ENCODE peak calls at places on chromosome 10, in eight cellular contexts. Z, Q, P, M, N, Y, D and V are unnamed samples.

GRCh38 chr10:131260031-131260430 is 51.5 kb downstream of the TCERG1L start:
- DNase-seq in Z (no peak), Q (no peak), P (no peak), M (no peak), N (no peak), Y (no peak), D (no peak), V (no peak)

GRCh38 chr10:82128527-82128926 is 253.5 kb downstream of the NRG3 start:
- DNase-seq in Z (no peak), Q (no peak), P (no peak), M (no peak), N (no peak), Y (no peak), D (no peak), V (no peak)

GRCh38 chr10:85614566-85614965 is 752.0 kb downstream of the GRID1 start:
- DNase-seq in Z (no peak), Q (no peak), P (no peak), M (no peak), N (no peak), Y (no peak), D (no peak), V (no peak)

GRCh38 chr10:110723224-110723891 is 79.2 kb downstream of the RBM20 start:
- DNase-seq in Z (no peak), Q (no peak), P (no peak), M (no peak), N (peak; percentile 77), Y (no peak), D (no peak), V (no peak)

GRCh38 chr10:69839696-69840345 is 38.1 kb downstream of the COL13A1 start:
- DNase-seq in Z (no peak), Q (no peak), P (no peak), M (peak; percentile 49), N (no peak), Y (peak; percentile 78), D (no peak), V (no peak)

GRCh38 chr10:101732096-101732495 is 37.1 kb upstream of the FBXW4 start:
- DNase-seq in Z (no peak), Q (no peak), P (no peak), M (no peak), N (no peak), Y (no peak), D (no peak), V (no peak)

GRCh38 chr10:114279886-114280644 is 41.0 kb downstream of the VWA2 start:
- DNase-seq in Z (no peak), Q (no peak), P (no peak), M (no peak), N (no peak), Y (no peak), D (no peak), V (no peak)

GRCh38 chr10:93580824-93581223 is 14.4 kb downstream of the FFAR4 start:
- DNase-seq in Z (no peak), Q (no peak), P (no peak), M (no peak), N (no peak), Y (peak; percentile 18), D (peak; percentile 69), V (no peak)

GRCh38 chr10:34647848-34648247 is 167.2 kb downstream of the PARD3 start:
- DNase-seq in Z (no peak), Q (no peak), P (no peak), M (no peak), N (no peak), Y (no peak), D (no peak), V (no peak)

GRCh38 chr10:115063702-115064479 is 29.3 kb upstream of the ATRNL1 start:
- DNase-seq in Z (no peak), Q (no peak), P (no peak), M (no peak), N (no peak), Y (peak; percentile 7), D (no peak), V (no peak)

GRCh38 chr10:62709200-62709599 is 95.3 kb upstream of the ADO start:
- DNase-seq in Z (no peak), Q (no peak), P (no peak), M (no peak), N (no peak), Y (no peak), D (no peak), V (no peak)

GRCh38 chr10:37739181-37739580 is 118.2 kb downstream of the ZNF248 start:
- DNase-seq in Z (no peak), Q (no peak), P (no peak), M (no peak), N (no peak), Y (no peak), D (no peak), V (no peak)

GRCh38 chr10:16519250-16519907 is 2.3 kb downstream of the C1QL3 start:
- DNase-seq in Z (no peak), Q (no peak), P (no peak), M (no peak), N (no peak), Y (no peak), D (peak; percentile 15), V (no peak)

GRCh38 chr10:70711177-70711576 is 38.9 kb downstream of the ADAMTS14 start:
- DNase-seq in Z (no peak), Q (no peak), P (no peak), M (no peak), N (no peak), Y (no peak), D (no peak), V (no peak)

GRCh38 chr10:68601490-68602265 is 41.5 kb downstream of the TET1 start:
- DNase-seq in Z (no peak), Q (no peak), P (no peak), M (no peak), N (peak; percentile 13), Y (no peak), D (no peak), V (no peak)

GRCh38 chr10:29482591-29483421 is 152.0 kb downstream of the SVIL start:
- DNase-seq in Z (no peak), Q (peak; percentile 20), P (no peak), M (no peak), N (peak; percentile 75), Y (peak; percentile 73), D (peak; percentile 37), V (no peak)

GRCh38 chr10:124091646-124092269 is 1.6 kb downstream of the CHST15 start:
- DNase-seq in Z (peak; percentile 21), Q (no peak), P (peak; percentile 40), M (peak; percentile 23), N (peak; percentile 58), Y (no peak), D (peak; percentile 57), V (no peak)

GRCh38 chr10:112658900-112659328 is 211.9 kb downstream of the VTI1A start:
- DNase-seq in Z (peak; percentile 44), Q (no peak), P (no peak), M (no peak), N (no peak), Y (peak; percentile 76), D (no peak), V (peak; percentile 19)

GRCh38 chr10:62734781-62735463 is 69.6 kb upstream of the ADO start:
- DNase-seq in Z (no peak), Q (no peak), P (no peak), M (no peak), N (no peak), Y (no peak), D (no peak), V (no peak)

GRCh38 chr10:26448706-26449435 is 10.7 kb downstream of the APBB1IP start:
- DNase-seq in Z (no peak), Q (peak; percentile 76), P (peak; percentile 43), M (no peak), N (peak; percentile 97), Y (no peak), D (no peak), V (no peak)

GRCh38 chr10:48940958-48941357 is 1.3 kb upstream of the LRRC18 start:
- DNase-seq in Z (no peak), Q (no peak), P (no peak), M (no peak), N (no peak), Y (no peak), D (no peak), V (no peak)

GRCh38 chr10:23610626-23611307 is 171.9 kb downstream of the OTUD1 start:
- DNase-seq in Z (no peak), Q (no peak), P (no peak), M (no peak), N (no peak), Y (no peak), D (no peak), V (no peak)

GRCh38 chr10:131267814-131268095 is 43.8 kb downstream of the TCERG1L start:
- DNase-seq in Z (no peak), Q (no peak), P (no peak), M (no peak), N (no peak), Y (no peak), D (no peak), V (no peak)

GRCh38 chr10:16779375-16779774 is 37.8 kb downstream of the RSU1 start:
- DNase-seq in Z (no peak), Q (peak; percentile 32), P (no peak), M (no peak), N (no peak), Y (no peak), D (no peak), V (no peak)

GRCh38 chr10:103470755-103471653 is 8.0 kb downstream of the CALHM3 start:
- DNase-seq in Z (no peak), Q (peak; percentile 79), P (peak; percentile 70), M (no peak), N (peak; percentile 90), Y (no peak), D (no peak), V (no peak)

GRCh38 chr10:119644215-119644826 is 6.9 kb upstream of the BAG3 start:
- DNase-seq in Z (no peak), Q (no peak), P (no peak), M (no peak), N (no peak), Y (no peak), D (peak; percentile 60), V (no peak)
- TF ChIP-seq CTCF in Z (peak; percentile 7), Q (no peak), P (no peak), M (peak; percentile 23), N (peak; percentile 43), Y (no peak), D (peak; percentile 41), V (peak; percentile 52)

GRCh38 chr10:66307826-66308225 is 618.0 kb upstream of the LRRTM3 start:
- DNase-seq in Z (no peak), Q (no peak), P (no peak), M (no peak), N (no peak), Y (no peak), D (no peak), V (no peak)
- TF ChIP-seq CTCF in Z (no peak), Q (no peak), P (no peak), M (no peak), N (no peak), Y (no peak), D (no peak), V (no peak)

GRCh38 chr10:11702264-11702663 is 39.9 kb upstream of the ECHDC3 start:
- DNase-seq in Z (no peak), Q (no peak), P (no peak), M (no peak), N (no peak), Y (no peak), D (no peak), V (no peak)
- TF ChIP-seq CTCF in Z (no peak), Q (no peak), P (no peak), M (no peak), N (no peak), Y (no peak), D (no peak), V (no peak)

DNA sequence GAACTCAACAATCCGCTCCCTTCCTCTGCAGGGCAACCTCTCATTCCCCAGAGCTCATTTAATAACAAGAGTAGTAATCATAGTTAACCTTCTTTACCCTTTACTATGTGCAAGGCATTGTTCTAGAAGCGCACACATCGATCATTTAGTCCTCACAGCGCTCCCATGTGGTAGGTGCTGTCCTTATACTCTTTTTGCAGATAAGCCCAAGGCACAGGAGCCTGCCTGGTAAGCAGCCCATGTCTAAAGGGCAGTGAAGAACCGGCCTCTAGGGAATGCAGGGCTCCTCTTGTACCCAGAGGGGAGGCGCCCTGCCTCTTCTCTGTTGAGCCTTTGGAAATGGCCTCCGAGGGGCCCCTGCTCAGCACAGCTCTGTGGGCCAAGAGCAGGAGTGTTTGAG is 14.3 kb downstream of the CHST3 start:
- DNase-seq in Z (no peak), Q (no peak), P (no peak), M (peak; percentile 42), N (no peak), Y (no peak), D (no peak), V (no peak)
- TF ChIP-seq CTCF in Z (no peak), Q (no peak), P (no peak), M (peak; percentile 4), N (peak; percentile 32), Y (peak; percentile 18), D (no peak), V (no peak)